ENCODE peak calls at places on chromosomes 5 and 9, in five cellular contexts. F is OCI-LY7; B is mucosa of gallbladder; T is activated naive CD4-positive, alpha-beta T cell; M is HFFc6. K is an unnamed sample.

GRCh38 chr5:134490925-134491271 is 34.6 kb upstream of the JADE2 start:
- DNase-seq in M (no peak), F (no peak), B (no peak), T (no peak), K (no peak)

GRCh38 chr9:9998491-9999287 is 614.1 kb downstream of the PTPRD start:
- DNase-seq in F (peak), B (no peak), T (no peak), M (no peak), K (no peak)

GRCh38 chr9:35076848-35077247 is 2.9 kb downstream of the FANCG start:
- DNase-seq in M (no peak), F (no peak), T (no peak), B (no peak), K (no peak)

GRCh38 chr9:18297532-18297872 is 176.5 kb upstream of the ADAMTSL1 start:
- DNase-seq in B (no peak), M (no peak), T (no peak), F (peak), K (no peak)

GRCh38 chr9:124042168-124042775 is 30.7 kb downstream of the LHX2 start:
- DNase-seq in B (no peak), M (no peak), F (no peak), T (no peak), K (no peak)

GRCh38 chr5:135364416-135365262 is 34.4 kb downstream of the MACROH2A1 start:
- DNase-seq in M (no peak), B (no peak), T (no peak), F (no peak), K (no peak)

GRCh38 chr9:137253717-137254623 is 1.2 kb upstream of the NELFB start:
- DNase-seq in M (no peak), T (no peak), F (no peak), B (no peak), K (no peak)

GRCh38 chr5:143030349-143030748 is 260.2 kb downstream of the ARHGAP26 start:
- DNase-seq in B (no peak), M (no peak), T (no peak), F (peak), K (no peak)

GRCh38 chr9:105157178-105157583 is 87.3 kb upstream of the SLC44A1 start:
- DNase-seq in T (no peak), B (peak), M (peak), F (peak), K (peak)

GRCh38 chr9:118362123-118362522 is 657.9 kb downstream of the TLR4 start:
- DNase-seq in T (no peak), M (no peak), F (no peak), B (no peak), K (no peak)

GRCh38 chr5:142627371-142628217 is 58.3 kb downstream of the FGF1 start:
- DNase-seq in M (no peak), T (no peak), B (no peak), F (no peak), K (no peak)

GRCh38 chr5:60196382-60197113 is 303.0 kb upstream of the PDE4D start:
- DNase-seq in F (no peak), M (peak), B (no peak), T (no peak), K (peak)

GRCh38 chr5:73100109-73100508 is 20.3 kb upstream of the TMEM171 start:
- DNase-seq in T (no peak), M (no peak), F (no peak), B (no peak), K (no peak)

GRCh38 chr5:179061025-179061424 is 852 bp downstream of the ZNF354C start:
- DNase-seq in F (no peak), M (no peak), T (no peak), B (no peak), K (no peak)

GRCh38 chr9:97752274-97752673 is 55.1 kb upstream of the XPA start:
- DNase-seq in F (no peak), T (no peak), M (no peak), B (no peak), K (no peak)

GRCh38 chr5:15425802-15426201 is 74.2 kb upstream of the FBXL7 start:
- DNase-seq in M (no peak), T (no peak), B (no peak), F (no peak), K (no peak)

GRCh38 chr9:135609366-135609955 is 29.9 kb downstream of the GLT6D1 start:
- DNase-seq in T (no peak), F (no peak), B (peak), M (no peak), K (no peak)

GRCh38 chr9:123206064-123206463 is 62.3 kb downstream of the STRBP start:
- DNase-seq in B (no peak), M (no peak), F (no peak), T (no peak), K (no peak)

GRCh38 chr5:114419941-114420340 is 58.1 kb downstream of the KCNN2 start:
- DNase-seq in B (no peak), F (no peak), M (peak), T (no peak), K (no peak)

GRCh38 chr5:133052317-133053175 is 733 bp downstream of the HSPA4 start:
- DNase-seq in F (peak), M (peak), B (peak), T (peak), K (peak)

GRCh38 chr5:124783794-124784193 is 37.4 kb upstream of the ZNF608 start:
- DNase-seq in F (no peak), B (no peak), M (no peak), T (no peak), K (no peak)

GRCh38 chr5:76583163-76584047 is 39.8 kb downstream of the F2RL2 start:
- DNase-seq in T (no peak), B (no peak), F (peak), M (no peak), K (no peak)

GRCh38 chr9:95327239-95327865 is 9.8 kb upstream of the FANCC start:
- DNase-seq in B (no peak), T (no peak), M (no peak), F (peak), K (no peak)

GRCh38 chr5:147939431-147940114 is 33.2 kb upstream of the C5orf46 start:
- DNase-seq in B (no peak), M (no peak), F (no peak), T (no peak), K (no peak)

GRCh38 chr5:128662998-128663397 is 125.0 kb upstream of the FBN2 start:
- DNase-seq in F (no peak), M (no peak), T (no peak), B (no peak), K (no peak)

GRCh38 chr9:126151671-126152050 is 175.0 kb upstream of the MVB12B start:
- DNase-seq in T (no peak), B (no peak), M (no peak), F (no peak), K (no peak)

GRCh38 chr9:91474656-91475055 is 51.0 kb upstream of the NFIL3 start:
- DNase-seq in B (no peak), M (peak), F (no peak), T (no peak), K (no peak)

GRCh38 chr5:179264053-179264540 is 81.2 kb downstream of the ADAMTS2 start:
- DNase-seq in F (no peak), T (no peak), B (no peak), M (no peak), K (peak)

GRCh38 chr5:159178978-159179377 is 30.4 kb downstream of the RNF145 start:
- DNase-seq in F (no peak), M (peak), B (no peak), T (no peak), K (no peak)

GRCh38 chr9:92426501-92426900 is 2.2 kb upstream of the OMD start:
- DNase-seq in M (no peak), B (no peak), F (no peak), T (no peak), K (no peak)

GRCh38 chr9:4073371-4073770 is 226.5 kb downstream of the GLIS3 start:
- DNase-seq in B (no peak), T (no peak), M (no peak), F (peak), K (no peak)